ENCODE peak calls at places on chromosomes 2 and 18, in five cellular contexts. W is MM.1S, S is endothelial cell, K is astrocyte, N is HFF-Myc. P is an unnamed sample.
A peak's percentile ranks its signal among the peaks of the same experiment; 100 is the strongest.

GRCh38 chr2:157946919-157947557 is 70.9 kb upstream of the ACVR1 start:
- DNase-seq in W (no peak), S (no peak), K (no peak), N (no peak), P (no peak)

GRCh38 chr2:230665263-230665691 is 47.4 kb upstream of the CAB39 start:
- DNase-seq in W (no peak), S (no peak), K (no peak), N (no peak), P (no peak)

GRCh38 chr2:1718339-1719220 is 25.7 kb downstream of the PXDN start:
- DNase-seq in W (no peak), S (no peak), K (no peak), N (no peak), P (no peak)

GRCh38 chr2:107502463-107503079 is 324.1 kb upstream of the RGPD4 start:
- DNase-seq in W (no peak), S (no peak), K (no peak), N (no peak), P (no peak)

GRCh38 chr2:62928015-62928414 is 122.6 kb upstream of the OTX1 start:
- DNase-seq in W (no peak), S (no peak), K (no peak), N (no peak), P (no peak)

GRCh38 chr2:239119346-239120126 is 271.7 kb downstream of the TWIST2 start:
- DNase-seq in W (no peak), S (no peak), K (no peak), N (no peak), P (no peak)

GRCh38 chr2:211898697-211899096 is 639.9 kb downstream of the ERBB4 start:
- DNase-seq in W (no peak), S (no peak), K (no peak), N (no peak), P (no peak)

GRCh38 chr2:147646999-147647588 is 197.7 kb upstream of the ACVR2A start:
- DNase-seq in W (no peak), S (no peak), K (no peak), N (no peak), P (no peak)

GRCh38 chr2:184765048-184765881 is 166.9 kb downstream of the ZNF804A start:
- DNase-seq in W (peak; percentile 66), S (no peak), K (no peak), N (no peak), P (no peak)

GRCh38 chr2:214604861-214605260 is 194.0 kb downstream of the VWC2L start:
- DNase-seq in W (no peak), S (no peak), K (peak; percentile 90), N (no peak), P (no peak)

GRCh38 chr18:30971338-30971956 is 71.1 kb downstream of the DSC3 start:
- DNase-seq in W (peak; percentile 62), S (no peak), K (no peak), N (peak; percentile 0), P (no peak)

GRCh38 chr2:216698895-216699294 is 3.5 kb upstream of the IGFBP5 start:
- DNase-seq in W (peak; percentile 50), S (no peak), K (peak; percentile 61), N (no peak), P (no peak)

GRCh38 chr2:226066873-226067272 is 667.4 kb downstream of the NYAP2 start:
- DNase-seq in W (no peak), S (no peak), K (no peak), N (no peak), P (no peak)

GRCh38 chr2:241481687-241482086 is 26.7 kb downstream of the STK25 start:
- DNase-seq in W (no peak), S (no peak), K (no peak), N (no peak), P (no peak)
- TF ChIP-seq CTCF in W (no peak), S (no peak), K (no peak), N (no peak), P (no peak)

DNA sequence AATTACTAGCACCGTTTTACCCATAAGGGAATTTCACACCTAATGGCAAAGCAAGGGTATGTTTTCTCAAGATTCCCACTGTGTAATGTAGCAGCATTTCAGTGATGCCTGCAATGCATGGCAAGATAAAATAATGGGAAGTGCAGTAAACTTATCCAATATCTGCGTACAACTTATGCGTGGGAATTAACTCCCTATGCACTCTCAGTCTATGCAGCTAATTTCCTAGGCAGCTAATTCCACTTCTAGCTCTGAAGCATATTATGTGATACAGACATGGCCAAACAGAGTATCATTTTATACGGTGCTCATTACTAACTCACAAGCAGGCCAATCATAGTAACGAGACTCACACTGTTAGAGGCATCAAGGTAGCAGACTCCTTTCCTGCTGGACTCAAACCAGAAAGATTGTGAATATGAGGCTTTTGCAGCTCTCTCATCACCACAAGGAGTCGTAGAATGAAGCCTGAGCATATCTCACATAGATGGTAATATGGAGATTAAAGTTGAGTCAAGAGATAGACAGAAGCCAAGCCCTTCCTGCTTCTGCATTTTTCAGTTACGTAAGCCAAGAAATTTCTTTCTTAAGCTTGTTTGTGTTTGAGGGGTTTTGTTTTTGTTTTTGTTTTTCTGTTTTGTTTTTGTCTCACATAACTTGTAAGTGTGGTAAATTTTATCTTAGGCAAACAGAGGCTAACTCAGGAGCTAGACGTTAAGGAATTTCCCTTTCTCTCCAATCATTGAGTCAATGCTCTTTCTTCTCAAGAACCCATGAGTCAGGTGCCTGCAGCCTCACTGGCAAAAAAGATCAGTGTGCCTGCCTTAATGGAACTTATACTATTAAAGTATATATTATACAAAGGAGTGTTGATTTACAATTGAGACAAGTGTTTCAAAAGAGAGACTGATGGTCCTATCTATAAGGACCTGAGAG is 34.7 kb upstream of the ITGAV start:
- DNase-seq in W (no peak), S (no peak), K (peak; percentile 65), N (no peak), P (no peak)
- TF ChIP-seq CTCF in W (no peak), S (no peak), K (no peak), N (no peak), P (no peak)

GRCh38 chr2:103459302-103459701 is 697.5 kb downstream of the TMEM182 start:
- DNase-seq in W (no peak), S (no peak), K (no peak), N (no peak), P (no peak)
- TF ChIP-seq CTCF in W (peak; percentile 11), S (no peak), K (no peak), N (no peak), P (peak; percentile 16)

DNA sequence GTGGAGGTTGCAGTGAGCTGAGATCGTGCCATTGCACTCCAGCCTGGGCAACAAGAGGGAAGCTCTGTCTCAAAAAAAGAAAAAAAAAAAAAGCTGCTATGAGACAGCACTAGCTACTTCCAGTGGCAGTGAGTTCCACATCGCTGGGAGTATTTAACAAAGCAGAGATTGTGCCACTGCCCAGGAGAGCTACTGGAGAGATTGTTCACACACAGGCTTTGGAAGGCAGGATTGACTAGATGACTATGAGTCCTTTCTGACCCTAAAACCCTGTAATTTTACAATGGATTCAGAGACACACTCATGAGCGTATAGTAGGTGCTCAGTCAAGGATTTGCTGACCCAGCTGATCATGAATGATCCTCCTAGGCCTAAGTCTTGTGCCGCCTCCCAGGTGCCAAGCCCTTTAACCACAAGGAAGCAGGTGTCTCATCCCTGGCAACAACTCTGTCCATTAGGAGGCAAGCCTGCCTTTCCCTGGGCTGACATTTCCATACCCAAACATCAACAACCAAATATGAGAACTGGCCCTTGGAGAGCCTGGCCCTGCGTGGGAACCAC is 45.0 kb upstream of the ODC1 start:
- DNase-seq in W (no peak), S (no peak), K (no peak), N (no peak), P (no peak)
- TF ChIP-seq CTCF in W (no peak), S (no peak), K (no peak), N (no peak), P (no peak)

GRCh38 chr18:67278984-67279383 is 237.5 kb downstream of the DSEL start:
- DNase-seq in W (no peak), S (no peak), K (no peak), N (no peak), P (no peak)
- TF ChIP-seq CTCF in W (no peak), S (peak; percentile 58), K (no peak), N (no peak), P (no peak)

GRCh38 chr2:172241219-172241618 is 138.5 kb upstream of the DLX2 start:
- DNase-seq in W (no peak), S (no peak), K (no peak), N (no peak), P (no peak)
- TF ChIP-seq CTCF in W (no peak), S (no peak), K (no peak), N (no peak), P (no peak)

DNA sequence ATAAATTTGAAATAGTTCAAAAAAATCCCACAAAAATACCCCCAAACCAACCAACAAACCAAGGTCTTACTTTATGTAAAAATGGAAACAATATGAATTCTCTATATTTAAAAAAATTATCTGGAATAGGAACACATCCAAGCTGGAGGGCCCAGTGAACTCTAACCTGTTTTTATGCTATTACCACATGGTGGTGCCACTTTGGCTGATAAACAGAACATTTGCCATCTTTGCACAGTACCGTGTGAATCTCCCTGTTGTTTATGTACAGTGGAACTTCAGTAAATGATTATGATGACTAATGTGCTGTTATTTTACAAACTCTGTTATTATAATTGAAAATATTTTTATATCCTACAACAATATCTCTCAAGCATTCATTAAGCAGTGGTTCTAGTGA is 145.3 kb upstream of the SMAD7 start:
- DNase-seq in W (no peak), S (no peak), K (no peak), N (no peak), P (no peak)
- TF ChIP-seq CTCF in W (no peak), S (no peak), K (no peak), N (no peak), P (no peak)

GRCh38 chr18:32674491-32674890 is 98.3 kb downstream of the KLHL14 start:
- DNase-seq in W (no peak), S (peak; percentile 9), K (no peak), N (no peak), P (no peak)
- TF ChIP-seq CTCF in W (no peak), S (peak; percentile 33), K (no peak), N (no peak), P (peak; percentile 33)

GRCh38 chr2:104939570-104940235 is 85.8 kb downstream of the POU3F3 start:
- DNase-seq in W (no peak), S (no peak), K (no peak), N (no peak), P (no peak)

GRCh38 chr2:104945211-104945610 is 91.3 kb downstream of the POU3F3 start:
- DNase-seq in W (no peak), S (no peak), K (no peak), N (no peak), P (no peak)

GRCh38 chr2:104945866-104946265 is 92.0 kb downstream of the POU3F3 start:
- DNase-seq in W (no peak), S (no peak), K (no peak), N (no peak), P (no peak)

DNA sequence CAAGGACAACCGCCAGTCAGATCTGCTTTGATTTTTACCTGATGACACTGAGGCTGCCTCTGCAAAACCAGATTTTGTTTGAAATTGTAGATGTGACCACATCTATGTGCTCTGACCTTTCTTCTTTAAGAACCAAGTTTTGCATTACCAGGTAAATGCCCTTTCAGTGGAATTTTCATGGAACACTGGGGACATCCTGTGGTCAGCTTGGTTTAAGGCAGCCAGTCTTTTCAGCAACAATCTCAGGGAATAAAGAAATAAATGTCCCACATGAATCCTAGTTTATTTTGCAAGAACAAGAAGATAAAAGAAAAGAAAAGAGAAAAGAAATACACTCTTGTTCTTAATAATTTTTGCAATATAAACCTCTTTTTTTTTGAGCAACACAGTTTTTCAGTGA is 90.6 kb downstream of the POU3F3 start:
- DNase-seq in W (no peak), S (peak; percentile 45), K (peak; percentile 18), N (no peak), P (no peak)
- TF ChIP-seq CTCF in W (no peak), S (peak; percentile 46), K (peak; percentile 66), N (peak; percentile 24), P (peak; percentile 78)